ENCODE peak calls at places on chromosomes 3 and 15, in seven cellular contexts. One of them, this sample, is unnamed.

GRCh38 chr3:13801361-13802214 is 78.3 kb downstream of the WNT7A start:
- DNase-seq in ovary: no peak
- DNase-seq in tibial artery: no peak
- DNase-seq in kidney epithelial cell: peak
- DNase-seq in fibroblast of lung: no peak
- DNase-seq in AG10803: no peak
- DNase-seq in neuronal stem cell: no peak
- DNase-seq in this sample: no peak

GRCh38 chr3:46482632-46483311 is 15.0 kb upstream of the RTP3 start:
- DNase-seq in ovary: no peak
- DNase-seq in tibial artery: no peak
- DNase-seq in kidney epithelial cell: peak
- DNase-seq in fibroblast of lung: peak
- DNase-seq in AG10803: peak
- DNase-seq in neuronal stem cell: no peak
- DNase-seq in this sample: no peak

GRCh38 chr3:179961081-179962078 is 75.4 kb downstream of the PEX5L start:
- DNase-seq in ovary: no peak
- DNase-seq in tibial artery: no peak
- DNase-seq in kidney epithelial cell: no peak
- DNase-seq in fibroblast of lung: no peak
- DNase-seq in AG10803: no peak
- DNase-seq in neuronal stem cell: no peak
- DNase-seq in this sample: no peak

GRCh38 chr3:187839422-187839821 is 94.2 kb upstream of the BCL6 start:
- DNase-seq in ovary: no peak
- DNase-seq in tibial artery: no peak
- DNase-seq in kidney epithelial cell: no peak
- DNase-seq in fibroblast of lung: no peak
- DNase-seq in AG10803: no peak
- DNase-seq in neuronal stem cell: no peak
- DNase-seq in this sample: no peak

GRCh38 chr15:41042851-41043250 is 73.2 kb downstream of the INO80 start:
- DNase-seq in ovary: no peak
- DNase-seq in tibial artery: no peak
- DNase-seq in kidney epithelial cell: no peak
- DNase-seq in fibroblast of lung: no peak
- DNase-seq in AG10803: no peak
- DNase-seq in neuronal stem cell: no peak
- DNase-seq in this sample: no peak

GRCh38 chr3:193960485-193961172 is 175.3 kb upstream of the HES1 start:
- DNase-seq in ovary: no peak
- DNase-seq in tibial artery: no peak
- DNase-seq in kidney epithelial cell: peak
- DNase-seq in fibroblast of lung: no peak
- DNase-seq in AG10803: no peak
- DNase-seq in neuronal stem cell: no peak
- DNase-seq in this sample: no peak

GRCh38 chr3:52670621-52671521 is 14.8 kb downstream of the PBRM1 start:
- DNase-seq in ovary: no peak
- DNase-seq in tibial artery: peak
- DNase-seq in kidney epithelial cell: peak
- DNase-seq in fibroblast of lung: peak
- DNase-seq in AG10803: peak
- DNase-seq in neuronal stem cell: no peak
- DNase-seq in this sample: peak

GRCh38 chr3:182618085-182618732 is 175.1 kb upstream of the ATP11B start:
- DNase-seq in ovary: no peak
- DNase-seq in tibial artery: no peak
- DNase-seq in kidney epithelial cell: no peak
- DNase-seq in fibroblast of lung: peak
- DNase-seq in AG10803: peak
- DNase-seq in neuronal stem cell: peak
- DNase-seq in this sample: no peak

GRCh38 chr3:55485208-55485791 is 1.8 kb downstream of the WNT5A start:
- DNase-seq in ovary: peak
- DNase-seq in tibial artery: no peak
- DNase-seq in kidney epithelial cell: no peak
- DNase-seq in fibroblast of lung: peak
- DNase-seq in AG10803: peak
- DNase-seq in neuronal stem cell: peak
- DNase-seq in this sample: peak

GRCh38 chr15:43544266-43544665 is 26.9 kb downstream of the MAP1A start:
- DNase-seq in ovary: no peak
- DNase-seq in tibial artery: no peak
- DNase-seq in kidney epithelial cell: no peak
- DNase-seq in fibroblast of lung: no peak
- DNase-seq in AG10803: no peak
- DNase-seq in neuronal stem cell: no peak
- DNase-seq in this sample: no peak

GRCh38 chr3:16837602-16838001 is 47.2 kb upstream of the PLCL2 start:
- DNase-seq in ovary: peak
- DNase-seq in tibial artery: peak
- DNase-seq in kidney epithelial cell: no peak
- DNase-seq in fibroblast of lung: no peak
- DNase-seq in AG10803: no peak
- DNase-seq in neuronal stem cell: no peak
- DNase-seq in this sample: no peak
- H3K4me3 ChIP-seq in ovary: no peak
- H3K4me3 ChIP-seq in tibial artery: no peak
- H3K4me3 ChIP-seq in kidney epithelial cell: no peak
- H3K4me3 ChIP-seq in fibroblast of lung: no peak
- H3K4me3 ChIP-seq in AG10803: no peak
- H3K4me3 ChIP-seq in neuronal stem cell: no peak
- H3K4me3 ChIP-seq in this sample: no peak

DNA sequence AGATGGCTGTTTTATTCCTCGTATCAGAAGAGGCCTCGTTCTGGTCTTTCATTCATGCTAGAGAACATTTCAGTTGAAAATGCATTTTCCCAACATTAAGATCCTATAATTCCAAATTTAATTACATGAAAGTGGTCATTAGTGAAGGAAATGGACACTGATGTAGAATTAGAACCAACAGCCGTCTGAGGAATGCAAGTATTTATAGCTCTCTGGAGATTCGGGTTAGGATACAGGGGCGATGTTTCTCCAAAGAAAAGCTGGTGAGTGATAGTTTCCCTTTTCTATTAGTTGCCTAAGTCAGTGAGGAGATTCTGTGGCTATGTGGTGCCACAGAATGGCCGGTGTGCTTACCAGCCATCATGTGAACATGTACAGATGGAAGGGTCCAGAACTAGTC is 109.0 kb upstream of the IL12A start:
- DNase-seq in ovary: no peak
- DNase-seq in tibial artery: no peak
- DNase-seq in kidney epithelial cell: no peak
- DNase-seq in fibroblast of lung: no peak
- DNase-seq in AG10803: no peak
- DNase-seq in neuronal stem cell: no peak
- DNase-seq in this sample: no peak
- H3K4me3 ChIP-seq in ovary: no peak
- H3K4me3 ChIP-seq in tibial artery: no peak
- H3K4me3 ChIP-seq in kidney epithelial cell: no peak
- H3K4me3 ChIP-seq in fibroblast of lung: no peak
- H3K4me3 ChIP-seq in AG10803: no peak
- H3K4me3 ChIP-seq in neuronal stem cell: no peak
- H3K4me3 ChIP-seq in this sample: no peak

DNA sequence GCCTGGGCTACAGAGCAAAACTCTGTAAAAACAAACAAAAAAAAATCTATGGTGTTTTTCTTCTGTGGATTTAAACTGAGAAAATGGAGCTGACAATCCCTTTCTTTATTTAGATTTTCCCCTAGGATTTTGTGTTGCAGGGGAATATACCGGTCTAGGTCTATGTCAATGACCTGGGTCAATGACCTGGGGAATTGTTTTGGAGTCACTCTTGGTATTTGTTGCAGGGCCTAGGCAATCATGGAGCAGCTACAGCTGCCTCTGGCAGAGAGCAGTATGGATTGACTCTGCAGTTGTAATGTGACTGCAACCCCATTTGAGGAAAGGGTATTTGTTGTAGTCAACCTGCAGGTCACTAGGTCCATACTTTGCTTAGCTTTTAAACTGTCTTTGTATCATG is 37.6 kb upstream of the SLC7A14 start:
- DNase-seq in ovary: no peak
- DNase-seq in tibial artery: no peak
- DNase-seq in kidney epithelial cell: no peak
- DNase-seq in fibroblast of lung: no peak
- DNase-seq in AG10803: no peak
- DNase-seq in neuronal stem cell: no peak
- DNase-seq in this sample: no peak
- H3K4me3 ChIP-seq in ovary: no peak
- H3K4me3 ChIP-seq in tibial artery: no peak
- H3K4me3 ChIP-seq in kidney epithelial cell: no peak
- H3K4me3 ChIP-seq in fibroblast of lung: no peak
- H3K4me3 ChIP-seq in AG10803: no peak
- H3K4me3 ChIP-seq in neuronal stem cell: no peak
- H3K4me3 ChIP-seq in this sample: no peak

DNA sequence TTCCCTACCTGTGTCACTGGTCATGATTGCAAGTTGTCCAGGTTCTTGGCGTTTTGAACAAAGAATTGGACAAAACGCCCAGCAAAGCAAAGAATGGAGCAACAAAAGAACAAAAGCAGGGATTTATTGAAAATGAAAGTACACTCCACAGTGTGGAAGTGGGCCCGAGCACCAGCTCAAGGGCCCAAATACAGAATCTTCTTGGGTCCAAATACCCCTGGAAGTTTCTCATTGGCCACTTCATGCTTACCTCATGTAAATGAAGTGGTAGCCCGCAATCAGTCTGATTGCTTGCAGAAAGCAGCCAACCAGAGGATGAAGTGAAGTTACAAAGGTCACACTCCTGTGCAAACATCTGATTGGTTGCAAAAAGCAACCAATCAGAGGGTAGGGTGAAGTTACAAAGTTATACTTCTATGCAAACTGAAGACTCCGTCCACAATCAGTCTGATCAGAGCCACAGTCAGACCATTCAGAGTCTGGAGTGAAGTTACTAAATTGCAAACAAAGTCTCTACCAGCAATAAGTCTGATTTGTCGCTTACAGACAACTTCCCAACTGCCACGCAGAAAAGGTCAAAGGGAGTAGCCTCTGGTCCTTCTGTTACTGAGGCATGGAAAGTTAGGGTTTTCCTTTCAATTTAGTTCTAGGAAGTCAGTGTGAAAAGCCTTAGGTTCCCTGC is 8.3 kb upstream of the TM4SF1 start:
- DNase-seq in ovary: no peak
- DNase-seq in tibial artery: no peak
- DNase-seq in kidney epithelial cell: no peak
- DNase-seq in fibroblast of lung: no peak
- DNase-seq in AG10803: no peak
- DNase-seq in neuronal stem cell: no peak
- DNase-seq in this sample: no peak
- H3K4me3 ChIP-seq in ovary: no peak
- H3K4me3 ChIP-seq in tibial artery: no peak
- H3K4me3 ChIP-seq in kidney epithelial cell: no peak
- H3K4me3 ChIP-seq in fibroblast of lung: no peak
- H3K4me3 ChIP-seq in AG10803: no peak
- H3K4me3 ChIP-seq in neuronal stem cell: no peak
- H3K4me3 ChIP-seq in this sample: no peak

DNA sequence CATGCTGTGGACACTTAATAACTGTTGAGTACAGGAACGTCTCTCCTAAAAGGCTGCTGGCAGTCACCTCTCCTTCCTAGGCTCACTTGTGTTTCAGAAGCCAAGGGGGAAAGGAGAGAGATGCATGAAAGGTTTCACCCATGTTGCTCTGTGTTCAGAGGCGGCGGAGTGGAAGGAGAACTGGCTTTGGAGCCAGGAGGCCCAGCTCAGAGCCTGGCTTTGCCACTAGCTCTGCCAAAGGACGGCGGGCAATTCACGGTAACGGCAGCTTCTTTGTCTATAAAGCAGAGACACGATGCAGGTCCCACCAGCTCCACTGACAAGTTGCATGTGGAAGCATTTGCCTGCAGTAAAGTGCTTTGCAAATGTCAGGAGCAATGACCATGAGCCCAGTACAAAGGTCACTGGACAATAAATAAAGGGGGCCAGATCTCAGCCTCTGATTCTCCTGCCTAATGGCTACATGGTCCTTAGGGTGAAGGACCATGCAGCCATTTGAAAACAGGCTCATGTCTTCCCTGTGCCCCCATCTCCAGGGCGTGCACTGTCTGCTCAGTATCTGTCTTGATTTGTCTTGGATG is 171.7 kb upstream of the TLE3 start:
- DNase-seq in ovary: no peak
- DNase-seq in tibial artery: no peak
- DNase-seq in kidney epithelial cell: no peak
- DNase-seq in fibroblast of lung: no peak
- DNase-seq in AG10803: no peak
- DNase-seq in neuronal stem cell: no peak
- DNase-seq in this sample: no peak
- H3K4me3 ChIP-seq in ovary: no peak
- H3K4me3 ChIP-seq in tibial artery: no peak
- H3K4me3 ChIP-seq in kidney epithelial cell: no peak
- H3K4me3 ChIP-seq in fibroblast of lung: no peak
- H3K4me3 ChIP-seq in AG10803: no peak
- H3K4me3 ChIP-seq in neuronal stem cell: no peak
- H3K4me3 ChIP-seq in this sample: no peak

GRCh38 chr3:45140392-45140791 is 5.8 kb downstream of the CDCP1 start:
- DNase-seq in ovary: no peak
- DNase-seq in tibial artery: peak
- DNase-seq in kidney epithelial cell: no peak
- DNase-seq in fibroblast of lung: peak
- DNase-seq in AG10803: peak
- DNase-seq in neuronal stem cell: no peak
- DNase-seq in this sample: no peak

GRCh38 chr3:45145681-45146614 is at the start of gene CDCP1:
- DNase-seq in ovary: no peak
- DNase-seq in tibial artery: no peak
- DNase-seq in kidney epithelial cell: no peak
- DNase-seq in fibroblast of lung: no peak
- DNase-seq in AG10803: no peak
- DNase-seq in neuronal stem cell: no peak
- DNase-seq in this sample: no peak

GRCh38 chr3:45143673-45144670 is 2.2 kb downstream of the CDCP1 start:
- DNase-seq in ovary: no peak
- DNase-seq in tibial artery: no peak
- DNase-seq in kidney epithelial cell: no peak
- DNase-seq in fibroblast of lung: peak
- DNase-seq in AG10803: no peak
- DNase-seq in neuronal stem cell: no peak
- DNase-seq in this sample: no peak

GRCh38 chr3:45148921-45149320 is 2.7 kb upstream of the CDCP1 start:
- DNase-seq in ovary: no peak
- DNase-seq in tibial artery: no peak
- DNase-seq in kidney epithelial cell: no peak
- DNase-seq in fibroblast of lung: peak
- DNase-seq in AG10803: no peak
- DNase-seq in neuronal stem cell: no peak
- DNase-seq in this sample: no peak

DNA sequence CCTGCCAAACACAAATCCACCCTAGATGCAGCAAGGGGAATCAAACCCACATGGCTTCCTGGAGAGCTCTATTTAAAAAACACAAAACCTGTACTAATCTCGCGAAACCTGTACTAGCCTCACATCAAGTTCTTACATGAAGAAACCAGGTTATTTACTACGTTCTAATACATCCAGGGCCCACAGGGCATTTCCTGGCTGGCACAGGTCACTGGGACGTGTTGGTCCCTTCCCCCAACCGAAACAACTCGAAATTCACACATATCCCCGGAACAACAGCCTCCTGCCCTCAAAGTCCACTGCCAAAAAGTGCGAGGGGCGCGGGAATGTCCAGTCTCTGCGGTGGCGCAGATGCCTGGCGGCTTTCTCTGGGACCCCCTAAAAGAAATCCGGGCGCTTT is 955 bp downstream of the CDCP1 start:
- DNase-seq in ovary: no peak
- DNase-seq in tibial artery: no peak
- DNase-seq in kidney epithelial cell: no peak
- DNase-seq in fibroblast of lung: peak
- DNase-seq in AG10803: no peak
- DNase-seq in neuronal stem cell: no peak
- DNase-seq in this sample: no peak
- H3K4me3 ChIP-seq in ovary: peak
- H3K4me3 ChIP-seq in tibial artery: peak
- H3K4me3 ChIP-seq in kidney epithelial cell: peak
- H3K4me3 ChIP-seq in fibroblast of lung: peak
- H3K4me3 ChIP-seq in AG10803: peak
- H3K4me3 ChIP-seq in neuronal stem cell: peak
- H3K4me3 ChIP-seq in this sample: peak